ENCODE peak calls at places on chromosomes 12 and 14, in seven cellular contexts. G is brain microvascular endothelial cell, N is PC-9, M is mammary epithelial cell, U is upper lobe of right lung, V is keratinocyte, Q is colonic mucosa. S is an unnamed sample.

GRCh38 chr12:131869871-131870418 is 24.5 kb upstream of the ULK1 start:
- DNase-seq in G (peak; percentile 73), N (peak; percentile 72), M (peak; percentile 60), U (no peak), V (no peak), Q (no peak), S (no peak)

GRCh38 chr14:35712466-35712865 is 96.6 kb downstream of the RALGAPA1 start:
- DNase-seq in G (no peak), N (no peak), M (no peak), U (no peak), V (no peak), Q (no peak), S (no peak)

GRCh38 chr12:48960834-48961233 is 3.5 kb upstream of the ARF3 start:
- DNase-seq in G (no peak), N (no peak), M (no peak), U (no peak), V (no peak), Q (no peak), S (no peak)

GRCh38 chr12:123033392-123034021 is 53.0 kb downstream of the ARL6IP4 start:
- DNase-seq in G (no peak), N (no peak), M (no peak), U (no peak), V (no peak), Q (no peak), S (no peak)

GRCh38 chr12:2273288-2273687 is 220.5 kb downstream of the CACNA1C start:
- DNase-seq in G (peak; percentile 77), N (no peak), M (no peak), U (no peak), V (no peak), Q (no peak), S (no peak)

GRCh38 chr12:46998811-46999368 is 80.5 kb upstream of the PCED1B start:
- DNase-seq in G (peak; percentile 34), N (no peak), M (peak; percentile 74), U (no peak), V (no peak), Q (no peak), S (no peak)

GRCh38 chr12:71846322-71846940 is 6.9 kb downstream of the TBC1D15 start:
- DNase-seq in G (peak; percentile 22), N (no peak), M (peak; percentile 35), U (no peak), V (no peak), Q (no peak), S (no peak)

GRCh38 chr12:105705765-105706164 is 375.3 kb downstream of the C12orf75 start:
- DNase-seq in G (peak; percentile 58), N (peak; percentile 4), M (peak; percentile 30), U (no peak), V (no peak), Q (peak; percentile 42), S (peak; percentile 32)

GRCh38 chr14:92439551-92440344 is 73.8 kb upstream of the RIN3 start:
- DNase-seq in G (no peak), N (no peak), M (no peak), U (no peak), V (no peak), Q (no peak), S (no peak)

GRCh38 chr14:61460853-61461611 is 139.7 kb downstream of the PRKCH start:
- DNase-seq in G (peak; percentile 8), N (no peak), M (peak; percentile 91), U (no peak), V (peak; percentile 88), Q (no peak), S (no peak)

GRCh38 chr14:99718031-99718810 is 34.1 kb downstream of the CYP46A1 start:
- DNase-seq in G (no peak), N (no peak), M (no peak), U (no peak), V (no peak), Q (no peak), S (no peak)

GRCh38 chr12:11653215-11653753 is 3.8 kb downstream of the ETV6 start:
- DNase-seq in G (no peak), N (no peak), M (peak; percentile 23), U (no peak), V (no peak), Q (no peak), S (no peak)

GRCh38 chr12:110937104-110937641 is 16.8 kb upstream of the MYL2 start:
- DNase-seq in G (peak; percentile 16), N (peak; percentile 49), M (peak; percentile 33), U (peak; percentile 74), V (no peak), Q (peak; percentile 41), S (peak; percentile 18)

GRCh38 chr14:58171090-58171489 is 19.1 kb upstream of the ARMH4 start:
- DNase-seq in G (peak; percentile 80), N (peak; percentile 75), M (peak; percentile 80), U (peak; percentile 82), V (peak; percentile 30), Q (peak; percentile 69), S (peak; percentile 79)

GRCh38 chr14:38629412-38629811 is 373.5 kb upstream of the CLEC14A start:
- DNase-seq in G (no peak), N (no peak), M (no peak), U (no peak), V (no peak), Q (no peak), S (no peak)

GRCh38 chr14:67241416-67242362 is at the start of gene PALS1:
- DNase-seq in G (peak; percentile 79), N (no peak), M (peak; percentile 84), U (no peak), V (no peak), Q (no peak), S (no peak)

GRCh38 chr12:6550294-6551062 is 5.4 kb downstream of the IFFO1 start:
- DNase-seq in G (no peak), N (no peak), M (no peak), U (no peak), V (no peak), Q (no peak), S (no peak)

GRCh38 chr12:68264175-68264863 is 10.9 kb upstream of the IL22 start:
- DNase-seq in G (peak; percentile 39), N (no peak), M (peak; percentile 67), U (no peak), V (no peak), Q (no peak), S (no peak)

GRCh38 chr12:74537126-74537706 is 419 bp upstream of the ATXN7L3B start:
- DNase-seq in G (peak; percentile 53), N (no peak), M (peak; percentile 53), U (no peak), V (no peak), Q (no peak), S (no peak)

DNA sequence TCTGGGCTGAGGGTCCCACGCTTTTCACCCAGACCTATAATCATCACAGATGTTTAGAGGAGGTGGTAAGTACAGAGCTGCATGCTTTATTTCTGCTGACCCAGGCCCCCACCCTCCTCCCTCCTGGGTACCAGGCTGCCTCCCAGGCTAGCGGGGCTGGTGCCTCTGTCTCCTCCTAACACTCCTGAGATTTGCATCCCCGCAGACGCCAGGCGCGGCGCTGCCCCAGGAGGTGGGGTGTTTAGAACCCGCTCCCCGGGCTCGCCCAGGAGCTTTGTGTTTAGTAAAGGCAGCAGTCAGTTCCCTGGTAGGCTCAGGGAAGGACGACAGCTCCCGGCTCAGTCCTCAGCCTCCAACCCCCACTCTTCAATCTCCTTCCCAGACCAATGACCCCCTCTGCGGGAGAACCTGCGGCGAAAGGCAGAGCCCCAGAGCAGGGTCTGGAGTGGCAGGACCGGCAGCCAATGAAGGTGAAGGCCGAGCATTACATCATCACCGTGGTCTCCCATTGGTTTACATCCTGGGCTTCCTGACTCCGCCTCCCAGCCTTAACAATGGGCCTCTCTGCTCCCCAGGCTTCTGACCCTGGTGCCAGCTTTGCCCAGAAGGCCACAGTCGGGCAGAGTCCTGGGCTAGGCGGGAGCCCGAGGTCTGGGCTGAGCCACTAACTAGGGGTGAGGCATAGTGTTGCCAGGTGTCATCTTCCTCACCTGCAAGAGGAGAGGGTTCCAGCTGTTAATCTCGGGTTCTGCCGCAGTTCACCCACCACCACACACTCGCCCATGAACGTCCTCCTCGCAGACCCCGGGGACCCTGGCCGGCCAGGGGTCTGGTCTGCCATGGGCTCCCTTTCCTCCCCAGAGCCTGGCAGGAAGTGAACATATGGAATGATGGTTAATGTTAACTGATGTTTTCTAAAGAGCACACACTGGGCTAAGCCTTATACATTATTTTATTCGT is 57.5 kb downstream of the CALM1 start:
- DNase-seq in G (peak; percentile 82), N (peak; percentile 68), M (no peak), U (peak; percentile 74), V (peak; percentile 42), Q (peak; percentile 91), S (no peak)
- H3K27ac ChIP-seq in G (no peak overlapping the region), N (no peak overlapping the region), M (no peak overlapping the region), U (no peak overlapping the region), V (no peak overlapping the region), Q (peak overlapping the region; percentile 27), S (no peak overlapping the region)

DNA sequence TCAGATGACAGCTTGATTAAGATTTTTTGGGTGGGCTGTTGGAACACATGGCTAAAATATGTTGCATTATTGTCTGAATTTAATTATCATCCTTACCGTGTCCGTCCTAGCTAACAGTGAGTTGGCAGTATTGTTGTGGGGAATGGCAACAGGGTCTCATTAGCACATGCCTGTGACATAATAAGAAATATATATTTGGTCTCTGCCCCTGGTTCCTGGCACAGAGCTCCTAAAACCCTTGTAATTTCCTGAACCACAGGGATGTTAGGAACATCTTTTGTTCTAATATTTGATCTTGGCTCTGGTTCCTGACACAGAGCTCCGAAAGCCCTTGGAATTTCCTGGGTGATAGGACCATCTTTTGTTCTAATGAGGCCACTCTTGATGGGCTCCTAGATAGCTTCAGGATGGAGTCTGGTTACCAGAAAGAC is 76.0 kb downstream of the SYNE2 start:
- DNase-seq in G (no peak), N (no peak), M (no peak), U (no peak), V (no peak), Q (no peak), S (no peak)
- H3K27ac ChIP-seq in G (no peak overlapping the region), N (no peak overlapping the region), M (no peak overlapping the region), U (no peak overlapping the region), V (no peak overlapping the region), Q (no peak overlapping the region), S (no peak overlapping the region)

DNA sequence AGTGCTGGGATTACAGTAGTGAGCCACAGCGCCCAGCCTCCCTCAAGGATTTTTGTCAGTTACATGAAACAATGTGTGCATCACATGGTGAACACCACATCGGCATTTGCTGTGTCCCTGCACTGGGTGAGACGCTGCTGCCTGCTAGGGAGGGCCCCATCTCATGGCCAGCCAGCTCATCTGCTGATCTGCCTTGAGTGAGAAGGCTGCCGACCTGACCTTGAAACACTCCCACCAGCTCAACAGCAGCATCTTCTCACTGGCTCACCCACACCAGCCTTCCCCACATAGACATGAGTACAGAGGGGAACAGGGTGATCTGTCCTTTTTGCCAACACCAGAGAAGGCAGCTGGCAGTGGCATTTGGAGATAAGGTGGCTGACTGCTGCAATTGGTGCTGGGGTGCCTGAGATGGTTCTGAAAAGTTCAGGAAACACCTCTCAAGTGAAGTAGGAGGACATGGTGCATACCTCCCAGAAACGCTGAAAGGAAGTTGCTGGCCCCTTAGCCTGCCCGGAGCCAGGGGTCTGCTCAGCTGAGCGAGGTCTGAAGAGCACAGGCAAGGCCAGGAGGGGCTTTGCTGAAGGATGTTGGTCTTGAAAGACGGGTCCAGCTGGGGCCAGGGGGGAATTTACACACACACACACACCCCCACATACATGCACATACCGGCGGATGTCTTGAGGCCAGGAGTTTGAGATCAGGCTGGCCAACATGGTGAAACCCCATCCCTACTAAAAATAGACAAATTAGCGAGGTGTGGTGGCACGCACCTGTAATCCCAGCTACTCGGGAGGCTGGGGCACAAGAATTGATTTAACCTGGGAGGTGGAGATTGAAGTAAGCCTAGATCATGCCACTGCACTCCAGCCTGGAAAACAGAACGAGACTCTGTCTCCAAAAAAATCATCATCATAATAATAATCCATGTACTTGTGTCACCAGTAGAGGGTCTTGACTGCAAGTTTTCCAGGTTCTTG is 14.3 kb upstream of the PPP1R13B start:
- DNase-seq in G (no peak), N (no peak), M (no peak), U (no peak), V (no peak), Q (peak; percentile 15), S (no peak)
- H3K27ac ChIP-seq in G (no peak overlapping the region), N (no peak overlapping the region), M (no peak overlapping the region), U (peak overlapping the region; percentile 11), V (no peak overlapping the region), Q (no peak overlapping the region), S (no peak overlapping the region)

GRCh38 chr12:83052890-83053541 is 366.3 kb downstream of the TMTC2 start:
- DNase-seq in G (no peak), N (no peak), M (no peak), U (no peak), V (no peak), Q (no peak), S (no peak)
- H3K27ac ChIP-seq in G (no peak overlapping the region), N (no peak overlapping the region), M (no peak overlapping the region), U (no peak overlapping the region), V (no peak overlapping the region), Q (no peak overlapping the region), S (no peak overlapping the region)

S was measured in prostate gland.